ENCODE peak calls at places on chromosomes 1 and 21, in five cellular contexts. Z is transverse colon, S is stomach, A is RWPE2, J is fibroblast of lung. L is an unnamed sample.

GRCh38 chr1:53430256-53430655 is 28.9 kb upstream of the DMRTB1 start:
- DNase-seq in Z (no peak), A (no peak), S (no peak), J (no peak), L (no peak)

GRCh38 chr1:151968058-151968457 is 25.6 kb downstream of the S100A10 start:
- DNase-seq in Z (peak; percentile 55), S (peak; percentile 44), J (peak; percentile 63), A (no peak), L (peak; percentile 53)

GRCh38 chr1:51936531-51936930 is 54.0 kb downstream of the RAB3B start:
- DNase-seq in J (peak; percentile 34), S (no peak), A (no peak), Z (no peak), L (no peak)

GRCh38 chr1:233631810-233632375 is 18.0 kb downstream of the KCNK1 start:
- DNase-seq in J (no peak), Z (no peak), A (no peak), S (no peak), L (no peak)

GRCh38 chr1:241215203-241215602 is 141.8 kb downstream of the RGS7 start:
- DNase-seq in A (no peak), J (peak; percentile 42), Z (no peak), S (no peak), L (no peak)

GRCh38 chr1:199821029-199821779 is 206.3 kb upstream of the NR5A2 start:
- DNase-seq in J (no peak), S (no peak), Z (peak; percentile 56), A (no peak), L (peak; percentile 25)

GRCh38 chr1:11882814-11883538 is 24.2 kb upstream of the NPPB start:
- DNase-seq in A (no peak), Z (peak; percentile 69), J (no peak), S (peak; percentile 88), L (peak; percentile 90)

GRCh38 chr21:38920631-38921398 is 115.1 kb downstream of the ETS2 start:
- DNase-seq in Z (no peak), J (peak; percentile 87), A (no peak), S (no peak), L (no peak)

GRCh38 chr1:227465256-227465655 is 98.1 kb upstream of the ZNF678 start:
- DNase-seq in A (no peak), J (no peak), S (no peak), Z (no peak), L (no peak)

GRCh38 chr1:192476802-192477298 is 98.7 kb upstream of the RGS1 start:
- DNase-seq in S (no peak), J (peak; percentile 90), A (no peak), Z (no peak), L (no peak)

GRCh38 chr1:195754874-195755273 is 853.4 kb downstream of the KCNT2 start:
- DNase-seq in J (peak; percentile 38), Z (no peak), S (no peak), A (no peak), L (no peak)

GRCh38 chr21:39001341-39001740 is 181.9 kb downstream of the PSMG1 start:
- DNase-seq in A (no peak), S (no peak), Z (no peak), J (no peak), L (no peak)

GRCh38 chr1:79325705-79326104 is 319.2 kb upstream of the ADGRL4 start:
- DNase-seq in S (no peak), Z (no peak), A (no peak), J (peak; percentile 27), L (no peak)

GRCh38 chr1:210250665-210250997 is 18.0 kb downstream of the SERTAD4 start:
- DNase-seq in Z (peak; percentile 33), A (no peak), S (peak; percentile 65), J (no peak), L (peak; percentile 20)

GRCh38 chr1:226985839-226986463 is 45.9 kb downstream of the COQ8A start:
- DNase-seq in J (no peak), A (no peak), S (no peak), Z (no peak), L (no peak)

DNA sequence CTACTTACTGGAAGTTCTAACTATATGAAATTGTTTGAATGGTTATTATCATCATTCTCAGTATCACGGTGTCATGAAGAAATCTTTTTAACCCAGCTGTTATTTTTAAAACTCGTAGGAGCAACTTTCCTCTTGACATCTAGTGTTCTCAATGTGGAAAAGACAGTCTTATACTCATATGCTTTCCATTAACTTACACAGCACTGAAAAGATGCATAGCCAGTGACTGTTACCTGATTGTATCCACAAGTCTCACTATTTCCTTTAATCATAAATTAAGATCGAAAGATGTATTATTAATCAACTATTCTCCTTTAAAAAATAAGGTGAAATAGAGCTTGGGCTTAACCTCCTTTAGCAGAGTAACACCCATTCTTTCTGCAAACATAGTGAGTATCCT is 59.7 kb upstream of the TNFSF4 start:
- DNase-seq in S (no peak), A (no peak), J (no peak), Z (no peak), L (no peak)
- H3K27ac ChIP-seq in S (no peak overlapping the region), A (peak overlapping the region; percentile 78), J (no peak overlapping the region), Z (no peak overlapping the region), L (no peak overlapping the region)

GRCh38 chr21:44425307-44425894 is 29.9 kb upstream of the LRRC3 start:
- DNase-seq in A (peak; percentile 56), J (no peak), Z (no peak), S (no peak), L (peak; percentile 10)
- H3K4me3 ChIP-seq in A (no peak overlapping the region), J (no peak overlapping the region), Z (no peak overlapping the region), S (no peak overlapping the region), L (no peak overlapping the region)

GRCh38 chr1:170200665-170201397 is 55.1 kb downstream of the NTMT2 start:
- DNase-seq in A (no peak), J (peak; percentile 34), S (no peak), Z (no peak), L (no peak)
- TF ChIP-seq CTCF in A (no peak), J (peak; percentile 14), S (no peak), Z (no peak), L (no peak)

DNA sequence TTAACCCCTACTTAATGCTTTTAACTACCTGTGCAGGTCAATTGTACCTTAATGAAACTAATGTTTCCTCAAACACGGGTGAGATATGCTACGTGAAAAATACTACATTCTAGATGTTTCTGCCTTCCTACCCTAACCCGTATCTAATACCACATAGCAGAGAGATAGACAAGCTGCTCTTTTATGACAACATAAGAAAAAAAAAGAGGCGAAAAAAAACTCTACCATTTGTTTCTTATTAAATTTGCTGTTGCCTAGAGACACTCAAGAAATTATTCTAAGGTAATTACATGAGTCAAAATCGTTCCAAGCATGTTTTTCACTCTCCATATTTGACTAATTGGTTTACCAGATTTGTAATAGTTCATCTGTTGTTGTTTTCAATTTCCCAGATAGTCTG is 27.4 kb downstream of the PALMD start:
- DNase-seq in Z (no peak), A (no peak), S (no peak), J (no peak), L (no peak)
- H3K27ac ChIP-seq in Z (no peak overlapping the region), A (no peak overlapping the region), S (no peak overlapping the region), J (peak overlapping the region; percentile 15), L (no peak overlapping the region)

GRCh38 chr1:2134232-2134603 is 60.4 kb downstream of the FAAP20 start:
- DNase-seq in Z (no peak), A (no peak), S (no peak), J (no peak), L (no peak)

GRCh38 chr1:2134604-2135307 is 59.8 kb downstream of the FAAP20 start:
- DNase-seq in Z (no peak), S (no peak), A (peak; percentile 61), J (no peak), L (no peak)

GRCh38 chr1:2132222-2133038 is 62.1 kb downstream of the FAAP20 start:
- DNase-seq in J (peak; percentile 61), A (no peak), Z (peak; percentile 38), S (no peak), L (peak; percentile 23)

GRCh38 chr1:2133039-2133878 is 61.3 kb downstream of the FAAP20 start:
- DNase-seq in A (peak; percentile 97), J (peak; percentile 99), Z (peak; percentile 99), S (peak; percentile 98), L (peak; percentile 95)

DNA sequence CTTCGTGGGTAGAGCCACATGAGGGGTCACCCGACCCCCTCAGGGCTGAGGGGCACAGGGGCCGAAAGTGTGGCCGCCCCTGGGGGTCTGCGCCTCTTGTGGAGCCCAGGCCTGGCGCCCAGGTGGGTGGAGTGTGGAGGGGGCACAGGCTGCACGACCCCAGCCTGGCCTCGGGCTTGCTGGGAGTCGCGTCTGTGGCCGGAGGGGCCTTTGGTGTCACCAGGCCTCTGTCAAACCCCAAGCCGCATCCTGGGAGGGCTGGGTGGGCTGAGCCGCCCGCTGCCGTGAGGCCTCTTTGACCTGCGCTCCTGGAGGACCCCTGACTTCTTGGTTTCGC is 60.7 kb downstream of the FAAP20 start:
- DNase-seq in J (no peak), Z (no peak), A (peak; percentile 41), S (no peak), L (no peak)
- H3K4me3 ChIP-seq in J (peak overlapping the region; percentile 35), Z (peak overlapping the region; percentile 34), A (peak overlapping the region; percentile 26), S (peak overlapping the region; percentile 47), L (no peak overlapping the region)

GRCh38 chr1:44217809-44218410 is 4.6 kb downstream of the DMAP1 start:
- DNase-seq in A (no peak), J (peak; percentile 63), S (peak; percentile 82), Z (peak; percentile 88), L (peak; percentile 87)
- TF ChIP-seq CTCF in A (peak; percentile 89), J (peak; percentile 95), S (no peak), Z (peak; percentile 90), L (peak; percentile 89)

DNA sequence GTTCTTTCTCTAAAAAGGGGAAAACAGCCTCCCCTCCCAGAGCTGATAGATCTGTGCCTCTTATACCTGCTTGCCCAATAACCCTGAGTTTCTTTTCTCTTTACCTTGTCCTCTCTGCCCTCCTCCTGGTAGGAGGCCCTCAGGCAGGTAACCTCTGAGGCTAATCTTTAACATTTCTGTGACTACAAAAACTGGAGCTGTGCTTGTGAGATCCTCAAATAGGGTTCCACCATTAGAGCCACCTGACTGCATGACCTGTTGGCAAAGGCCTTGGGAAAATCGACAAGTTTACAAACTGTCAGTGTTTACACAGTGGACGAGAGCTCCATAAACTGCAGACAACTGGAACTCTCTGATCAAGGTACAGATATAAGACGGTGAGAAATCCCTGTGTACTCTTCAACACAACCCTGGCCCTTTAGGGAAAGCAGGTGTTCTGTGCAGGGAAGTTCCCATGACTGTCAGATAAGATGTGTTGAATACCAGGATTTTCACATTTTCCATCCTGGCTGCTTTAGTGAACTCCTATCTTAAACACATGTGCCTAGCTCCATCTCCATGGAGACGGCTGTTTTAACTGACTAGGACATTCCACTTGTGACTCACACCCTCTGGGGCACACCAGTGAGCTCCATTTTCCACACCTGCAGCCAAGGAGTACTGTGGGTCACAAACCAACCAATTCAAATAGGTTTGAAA is 38.3 kb downstream of the ECE1 start:
- DNase-seq in Z (peak; percentile 60), A (no peak), S (peak; percentile 80), J (peak; percentile 82), L (peak; percentile 95)
- H3K27ac ChIP-seq in Z (peak overlapping the region; percentile 80), A (peak overlapping the region; percentile 17), S (peak overlapping the region; percentile 72), J (peak overlapping the region; percentile 75), L (peak overlapping the region; percentile 84)

L was measured in body of pancreas.